ENCODE peak calls at places on chromosomes 5 and 9, in ten cellular contexts. One of them, this sample, is unnamed.

GRCh38 chr5:172877496-172878260 is 43.6 kb downstream of the ERGIC1 start:
- DNase-seq in activated B cell treated with CpG ODN at 0.5 μM for 24 hours: no peak
- DNase-seq in activated CD4-positive, alpha-beta T cell treated with anti-CD3 and anti-CD28 coated beads, Interleukin-2, amount 10 ng/mL, durations not matched to agents 24 days and 14 days: no peak
- DNase-seq in sciatic nerve: no peak
- DNase-seq in astrocyte: no peak
- DNase-seq in T follicular helper cell: no peak
- DNase-seq in frontal cortex: no peak
- DNase-seq in GM23248: no peak
- DNase-seq in GM10248: no peak
- DNase-seq in T-helper 2 cell: no peak
- DNase-seq in this sample: no peak

GRCh38 chr5:146706321-146706972 is 172.1 kb downstream of the PPP2R2B start:
- DNase-seq in T follicular helper cell: no peak
- DNase-seq in frontal cortex: no peak
- DNase-seq in astrocyte: no peak
- DNase-seq in GM10248: no peak
- DNase-seq in GM23248: no peak
- DNase-seq in T-helper 2 cell: no peak
- DNase-seq in sciatic nerve: no peak
- DNase-seq in activated B cell treated with CpG ODN at 0.5 μM for 24 hours: no peak
- DNase-seq in activated CD4-positive, alpha-beta T cell treated with anti-CD3 and anti-CD28 coated beads, Interleukin-2, amount 10 ng/mL, durations not matched to agents 24 days and 14 days: no peak
- DNase-seq in this sample: no peak

GRCh38 chr5:14406554-14406849 is 175.1 kb upstream of the OTULINL start:
- DNase-seq in activated B cell treated with CpG ODN at 0.5 μM for 24 hours: no peak
- DNase-seq in T-helper 2 cell: no peak
- DNase-seq in GM23248: peak
- DNase-seq in sciatic nerve: no peak
- DNase-seq in GM10248: no peak
- DNase-seq in astrocyte: peak
- DNase-seq in T follicular helper cell: no peak
- DNase-seq in activated CD4-positive, alpha-beta T cell treated with anti-CD3 and anti-CD28 coated beads, Interleukin-2, amount 10 ng/mL, durations not matched to agents 24 days and 14 days: no peak
- DNase-seq in frontal cortex: no peak
- DNase-seq in this sample: no peak

GRCh38 chr5:102271759-102272158 is 24.3 kb downstream of the SLCO4C1 start:
- DNase-seq in astrocyte: no peak
- DNase-seq in GM23248: no peak
- DNase-seq in sciatic nerve: no peak
- DNase-seq in frontal cortex: no peak
- DNase-seq in GM10248: no peak
- DNase-seq in T follicular helper cell: no peak
- DNase-seq in activated CD4-positive, alpha-beta T cell treated with anti-CD3 and anti-CD28 coated beads, Interleukin-2, amount 10 ng/mL, durations not matched to agents 24 days and 14 days: no peak
- DNase-seq in T-helper 2 cell: no peak
- DNase-seq in activated B cell treated with CpG ODN at 0.5 μM for 24 hours: no peak
- DNase-seq in this sample: no peak

GRCh38 chr5:151896041-151896691 is 28.5 kb downstream of the GLRA1 start:
- DNase-seq in activated B cell treated with CpG ODN at 0.5 μM for 24 hours: no peak
- DNase-seq in frontal cortex: no peak
- DNase-seq in GM10248: no peak
- DNase-seq in GM23248: peak
- DNase-seq in activated CD4-positive, alpha-beta T cell treated with anti-CD3 and anti-CD28 coated beads, Interleukin-2, amount 10 ng/mL, durations not matched to agents 24 days and 14 days: no peak
- DNase-seq in T follicular helper cell: no peak
- DNase-seq in sciatic nerve: no peak
- DNase-seq in T-helper 2 cell: no peak
- DNase-seq in astrocyte: peak
- DNase-seq in this sample: no peak

GRCh38 chr9:97515662-97516061 is 14.2 kb downstream of the TMOD1 start:
- DNase-seq in activated B cell treated with CpG ODN at 0.5 μM for 24 hours: no peak
- DNase-seq in astrocyte: no peak
- DNase-seq in sciatic nerve: no peak
- DNase-seq in frontal cortex: no peak
- DNase-seq in activated CD4-positive, alpha-beta T cell treated with anti-CD3 and anti-CD28 coated beads, Interleukin-2, amount 10 ng/mL, durations not matched to agents 24 days and 14 days: no peak
- DNase-seq in T follicular helper cell: no peak
- DNase-seq in T-helper 2 cell: no peak
- DNase-seq in GM10248: no peak
- DNase-seq in GM23248: no peak
- DNase-seq in this sample: no peak

GRCh38 chr9:3732077-3733038 is 206.6 kb upstream of the RFX3 start:
- DNase-seq in activated CD4-positive, alpha-beta T cell treated with anti-CD3 and anti-CD28 coated beads, Interleukin-2, amount 10 ng/mL, durations not matched to agents 24 days and 14 days: peak
- DNase-seq in GM23248: peak
- DNase-seq in GM10248: peak
- DNase-seq in sciatic nerve: no peak
- DNase-seq in frontal cortex: peak
- DNase-seq in T follicular helper cell: peak
- DNase-seq in activated B cell treated with CpG ODN at 0.5 μM for 24 hours: no peak
- DNase-seq in T-helper 2 cell: no peak
- DNase-seq in astrocyte: peak
- DNase-seq in this sample: no peak

GRCh38 chr9:131276107-131276888 is at the start of gene FAM78A:
- DNase-seq in activated B cell treated with CpG ODN at 0.5 μM for 24 hours: peak
- DNase-seq in T-helper 2 cell: no peak
- DNase-seq in sciatic nerve: no peak
- DNase-seq in frontal cortex: no peak
- DNase-seq in GM10248: no peak
- DNase-seq in GM23248: peak
- DNase-seq in astrocyte: no peak
- DNase-seq in activated CD4-positive, alpha-beta T cell treated with anti-CD3 and anti-CD28 coated beads, Interleukin-2, amount 10 ng/mL, durations not matched to agents 24 days and 14 days: peak
- DNase-seq in T follicular helper cell: peak
- DNase-seq in this sample: no peak

GRCh38 chr5:107466233-107466769 is 204.4 kb downstream of the EFNA5 start:
- DNase-seq in GM10248: no peak
- DNase-seq in activated CD4-positive, alpha-beta T cell treated with anti-CD3 and anti-CD28 coated beads, Interleukin-2, amount 10 ng/mL, durations not matched to agents 24 days and 14 days: no peak
- DNase-seq in T-helper 2 cell: no peak
- DNase-seq in astrocyte: peak
- DNase-seq in GM23248: no peak
- DNase-seq in T follicular helper cell: no peak
- DNase-seq in sciatic nerve: no peak
- DNase-seq in activated B cell treated with CpG ODN at 0.5 μM for 24 hours: no peak
- DNase-seq in frontal cortex: no peak
- DNase-seq in this sample: no peak

GRCh38 chr9:95857122-95857521 is 18.4 kb upstream of the ERCC6L2 start:
- DNase-seq in T-helper 2 cell: no peak
- DNase-seq in GM23248: peak
- DNase-seq in activated CD4-positive, alpha-beta T cell treated with anti-CD3 and anti-CD28 coated beads, Interleukin-2, amount 10 ng/mL, durations not matched to agents 24 days and 14 days: peak
- DNase-seq in frontal cortex: no peak
- DNase-seq in T follicular helper cell: no peak
- DNase-seq in astrocyte: peak
- DNase-seq in activated B cell treated with CpG ODN at 0.5 μM for 24 hours: no peak
- DNase-seq in GM10248: no peak
- DNase-seq in sciatic nerve: no peak
- DNase-seq in this sample: no peak

GRCh38 chr9:33065157-33066076 is 11.1 kb downstream of the SMU1 start:
- DNase-seq in GM10248: peak
- DNase-seq in astrocyte: no peak
- DNase-seq in T follicular helper cell: no peak
- DNase-seq in activated CD4-positive, alpha-beta T cell treated with anti-CD3 and anti-CD28 coated beads, Interleukin-2, amount 10 ng/mL, durations not matched to agents 24 days and 14 days: no peak
- DNase-seq in T-helper 2 cell: no peak
- DNase-seq in sciatic nerve: no peak
- DNase-seq in GM23248: no peak
- DNase-seq in frontal cortex: no peak
- DNase-seq in activated B cell treated with CpG ODN at 0.5 μM for 24 hours: no peak
- DNase-seq in this sample: no peak

GRCh38 chr9:91948423-91949292 is 1.4 kb downstream of the ROR2 start:
- DNase-seq in T-helper 2 cell: no peak
- DNase-seq in sciatic nerve: no peak
- DNase-seq in T follicular helper cell: no peak
- DNase-seq in GM23248: peak
- DNase-seq in activated B cell treated with CpG ODN at 0.5 μM for 24 hours: no peak
- DNase-seq in frontal cortex: peak
- DNase-seq in GM10248: peak
- DNase-seq in activated CD4-positive, alpha-beta T cell treated with anti-CD3 and anti-CD28 coated beads, Interleukin-2, amount 10 ng/mL, durations not matched to agents 24 days and 14 days: peak
- DNase-seq in astrocyte: peak
- DNase-seq in this sample: no peak

GRCh38 chr5:5335708-5336211 is 86.7 kb upstream of the ICE1 start:
- DNase-seq in GM23248: peak
- DNase-seq in activated CD4-positive, alpha-beta T cell treated with anti-CD3 and anti-CD28 coated beads, Interleukin-2, amount 10 ng/mL, durations not matched to agents 24 days and 14 days: no peak
- DNase-seq in T-helper 2 cell: no peak
- DNase-seq in sciatic nerve: no peak
- DNase-seq in astrocyte: peak
- DNase-seq in GM10248: no peak
- DNase-seq in frontal cortex: no peak
- DNase-seq in activated B cell treated with CpG ODN at 0.5 μM for 24 hours: no peak
- DNase-seq in T follicular helper cell: no peak
- DNase-seq in this sample: no peak

GRCh38 chr5:16866795-16867584 is 69.1 kb downstream of the MYO10 start:
- DNase-seq in GM10248: no peak
- DNase-seq in T-helper 2 cell: no peak
- DNase-seq in GM23248: no peak
- DNase-seq in sciatic nerve: no peak
- DNase-seq in activated B cell treated with CpG ODN at 0.5 μM for 24 hours: no peak
- DNase-seq in frontal cortex: no peak
- DNase-seq in activated CD4-positive, alpha-beta T cell treated with anti-CD3 and anti-CD28 coated beads, Interleukin-2, amount 10 ng/mL, durations not matched to agents 24 days and 14 days: no peak
- DNase-seq in T follicular helper cell: no peak
- DNase-seq in astrocyte: peak
- DNase-seq in this sample: no peak

GRCh38 chr5:155822177-155822576 is 504.8 kb upstream of the SGCD start:
- DNase-seq in T-helper 2 cell: no peak
- DNase-seq in GM23248: no peak
- DNase-seq in astrocyte: no peak
- DNase-seq in activated B cell treated with CpG ODN at 0.5 μM for 24 hours: no peak
- DNase-seq in T follicular helper cell: no peak
- DNase-seq in frontal cortex: no peak
- DNase-seq in sciatic nerve: no peak
- DNase-seq in GM10248: no peak
- DNase-seq in activated CD4-positive, alpha-beta T cell treated with anti-CD3 and anti-CD28 coated beads, Interleukin-2, amount 10 ng/mL, durations not matched to agents 24 days and 14 days: no peak
- DNase-seq in this sample: no peak

GRCh38 chr9:96327694-96328352 is 25.8 kb upstream of the HSD17B3 start:
- DNase-seq in GM10248: peak
- DNase-seq in activated CD4-positive, alpha-beta T cell treated with anti-CD3 and anti-CD28 coated beads, Interleukin-2, amount 10 ng/mL, durations not matched to agents 24 days and 14 days: peak
- DNase-seq in frontal cortex: peak
- DNase-seq in T follicular helper cell: peak
- DNase-seq in astrocyte: peak
- DNase-seq in activated B cell treated with CpG ODN at 0.5 μM for 24 hours: no peak
- DNase-seq in GM23248: peak
- DNase-seq in sciatic nerve: no peak
- DNase-seq in T-helper 2 cell: no peak
- DNase-seq in this sample: peak

GRCh38 chr9:121222524-121223171 is 21.0 kb upstream of the RAB14 start:
- DNase-seq in GM23248: peak
- DNase-seq in activated CD4-positive, alpha-beta T cell treated with anti-CD3 and anti-CD28 coated beads, Interleukin-2, amount 10 ng/mL, durations not matched to agents 24 days and 14 days: no peak
- DNase-seq in GM10248: no peak
- DNase-seq in sciatic nerve: no peak
- DNase-seq in astrocyte: no peak
- DNase-seq in frontal cortex: no peak
- DNase-seq in T follicular helper cell: no peak
- DNase-seq in activated B cell treated with CpG ODN at 0.5 μM for 24 hours: no peak
- DNase-seq in T-helper 2 cell: no peak
- DNase-seq in this sample: no peak

GRCh38 chr9:135272608-135273007 is 185.1 kb downstream of the OLFM1 start:
- DNase-seq in T-helper 2 cell: no peak
- DNase-seq in T follicular helper cell: no peak
- DNase-seq in sciatic nerve: no peak
- DNase-seq in GM10248: no peak
- DNase-seq in astrocyte: no peak
- DNase-seq in GM23248: no peak
- DNase-seq in activated B cell treated with CpG ODN at 0.5 μM for 24 hours: no peak
- DNase-seq in frontal cortex: no peak
- DNase-seq in activated CD4-positive, alpha-beta T cell treated with anti-CD3 and anti-CD28 coated beads, Interleukin-2, amount 10 ng/mL, durations not matched to agents 24 days and 14 days: no peak
- DNase-seq in this sample: no peak

GRCh38 chr9:122134822-122135528 is 24.6 kb downstream of the NDUFA8 start:
- DNase-seq in astrocyte: no peak
- DNase-seq in activated B cell treated with CpG ODN at 0.5 μM for 24 hours: no peak
- DNase-seq in GM10248: no peak
- DNase-seq in T follicular helper cell: no peak
- DNase-seq in T-helper 2 cell: no peak
- DNase-seq in GM23248: peak
- DNase-seq in activated CD4-positive, alpha-beta T cell treated with anti-CD3 and anti-CD28 coated beads, Interleukin-2, amount 10 ng/mL, durations not matched to agents 24 days and 14 days: no peak
- DNase-seq in frontal cortex: no peak
- DNase-seq in sciatic nerve: no peak
- DNase-seq in this sample: no peak

GRCh38 chr9:73370053-73370452 is 218.4 kb downstream of the ANXA1 start:
- DNase-seq in T-helper 2 cell: no peak
- DNase-seq in frontal cortex: no peak
- DNase-seq in activated CD4-positive, alpha-beta T cell treated with anti-CD3 and anti-CD28 coated beads, Interleukin-2, amount 10 ng/mL, durations not matched to agents 24 days and 14 days: no peak
- DNase-seq in T follicular helper cell: no peak
- DNase-seq in astrocyte: peak
- DNase-seq in GM10248: no peak
- DNase-seq in sciatic nerve: no peak
- DNase-seq in activated B cell treated with CpG ODN at 0.5 μM for 24 hours: no peak
- DNase-seq in GM23248: no peak
- DNase-seq in this sample: no peak

GRCh38 chr9:131668057-131668438 is 71.8 kb downstream of the RAPGEF1 start:
- DNase-seq in frontal cortex: no peak
- DNase-seq in GM23248: no peak
- DNase-seq in GM10248: no peak
- DNase-seq in astrocyte: no peak
- DNase-seq in T-helper 2 cell: no peak
- DNase-seq in activated B cell treated with CpG ODN at 0.5 μM for 24 hours: no peak
- DNase-seq in sciatic nerve: no peak
- DNase-seq in activated CD4-positive, alpha-beta T cell treated with anti-CD3 and anti-CD28 coated beads, Interleukin-2, amount 10 ng/mL, durations not matched to agents 24 days and 14 days: peak
- DNase-seq in T follicular helper cell: no peak
- DNase-seq in this sample: no peak

GRCh38 chr5:1173485-1174070 is 27.8 kb upstream of the SLC6A19 start:
- DNase-seq in sciatic nerve: no peak
- DNase-seq in GM10248: no peak
- DNase-seq in T-helper 2 cell: no peak
- DNase-seq in T follicular helper cell: no peak
- DNase-seq in GM23248: no peak
- DNase-seq in activated B cell treated with CpG ODN at 0.5 μM for 24 hours: no peak
- DNase-seq in activated CD4-positive, alpha-beta T cell treated with anti-CD3 and anti-CD28 coated beads, Interleukin-2, amount 10 ng/mL, durations not matched to agents 24 days and 14 days: no peak
- DNase-seq in astrocyte: no peak
- DNase-seq in frontal cortex: no peak
- DNase-seq in this sample: no peak

GRCh38 chr9:119839888-119840287 is 470.7 kb upstream of the BRINP1 start:
- DNase-seq in T follicular helper cell: no peak
- DNase-seq in sciatic nerve: no peak
- DNase-seq in activated CD4-positive, alpha-beta T cell treated with anti-CD3 and anti-CD28 coated beads, Interleukin-2, amount 10 ng/mL, durations not matched to agents 24 days and 14 days: no peak
- DNase-seq in GM23248: peak
- DNase-seq in activated B cell treated with CpG ODN at 0.5 μM for 24 hours: no peak
- DNase-seq in T-helper 2 cell: no peak
- DNase-seq in astrocyte: peak
- DNase-seq in frontal cortex: peak
- DNase-seq in GM10248: no peak
- DNase-seq in this sample: no peak

GRCh38 chr5:7437836-7438235 is 41.9 kb downstream of the ADCY2 start:
- DNase-seq in GM10248: no peak
- DNase-seq in T-helper 2 cell: no peak
- DNase-seq in T follicular helper cell: no peak
- DNase-seq in sciatic nerve: no peak
- DNase-seq in GM23248: no peak
- DNase-seq in frontal cortex: no peak
- DNase-seq in astrocyte: peak
- DNase-seq in activated B cell treated with CpG ODN at 0.5 μM for 24 hours: no peak
- DNase-seq in activated CD4-positive, alpha-beta T cell treated with anti-CD3 and anti-CD28 coated beads, Interleukin-2, amount 10 ng/mL, durations not matched to agents 24 days and 14 days: no peak
- DNase-seq in this sample: no peak

GRCh38 chr5:65199988-65200668 is 281.6 kb downstream of the ADAMTS6 start:
- DNase-seq in GM10248: no peak
- DNase-seq in frontal cortex: no peak
- DNase-seq in T follicular helper cell: no peak
- DNase-seq in GM23248: peak
- DNase-seq in activated CD4-positive, alpha-beta T cell treated with anti-CD3 and anti-CD28 coated beads, Interleukin-2, amount 10 ng/mL, durations not matched to agents 24 days and 14 days: no peak
- DNase-seq in sciatic nerve: no peak
- DNase-seq in T-helper 2 cell: no peak
- DNase-seq in activated B cell treated with CpG ODN at 0.5 μM for 24 hours: no peak
- DNase-seq in astrocyte: peak
- DNase-seq in this sample: no peak

GRCh38 chr5:123771715-123772114 is 259.7 kb downstream of the CSNK1G3 start:
- DNase-seq in GM10248: no peak
- DNase-seq in frontal cortex: no peak
- DNase-seq in GM23248: no peak
- DNase-seq in T follicular helper cell: no peak
- DNase-seq in activated B cell treated with CpG ODN at 0.5 μM for 24 hours: no peak
- DNase-seq in astrocyte: no peak
- DNase-seq in T-helper 2 cell: no peak
- DNase-seq in activated CD4-positive, alpha-beta T cell treated with anti-CD3 and anti-CD28 coated beads, Interleukin-2, amount 10 ng/mL, durations not matched to agents 24 days and 14 days: no peak
- DNase-seq in sciatic nerve: no peak
- DNase-seq in this sample: no peak

GRCh38 chr5:35237580-35238376 is 7.5 kb upstream of the PRLR start:
- DNase-seq in frontal cortex: no peak
- DNase-seq in sciatic nerve: no peak
- DNase-seq in activated CD4-positive, alpha-beta T cell treated with anti-CD3 and anti-CD28 coated beads, Interleukin-2, amount 10 ng/mL, durations not matched to agents 24 days and 14 days: no peak
- DNase-seq in T follicular helper cell: no peak
- DNase-seq in GM23248: no peak
- DNase-seq in T-helper 2 cell: no peak
- DNase-seq in activated B cell treated with CpG ODN at 0.5 μM for 24 hours: no peak
- DNase-seq in GM10248: no peak
- DNase-seq in astrocyte: no peak
- DNase-seq in this sample: no peak

GRCh38 chr5:75498208-75498777 is 13.1 kb downstream of the CERT1 start:
- DNase-seq in frontal cortex: no peak
- DNase-seq in T follicular helper cell: no peak
- DNase-seq in T-helper 2 cell: no peak
- DNase-seq in GM10248: no peak
- DNase-seq in activated CD4-positive, alpha-beta T cell treated with anti-CD3 and anti-CD28 coated beads, Interleukin-2, amount 10 ng/mL, durations not matched to agents 24 days and 14 days: no peak
- DNase-seq in sciatic nerve: no peak
- DNase-seq in GM23248: no peak
- DNase-seq in activated B cell treated with CpG ODN at 0.5 μM for 24 hours: no peak
- DNase-seq in astrocyte: no peak
- DNase-seq in this sample: no peak

This sample was measured in substantia nigra.